ENCODE peak calls at places on chromosomes 6 and 20, in four cellular contexts. N is brain microvascular endothelial cell, G is Panc1, F is cardiac muscle cell. U is an unnamed sample.
A peak's percentile ranks its signal among the peaks of the same experiment; 100 is the strongest.

GRCh38 chr20:10080554-10080953 is 45.8 kb downstream of the ANKEF1 start:
- DNase-seq in G (no peak), N (no peak), F (no peak), U (no peak)

GRCh38 chr6:44672838-44673237 is 285.3 kb downstream of the CDC5L start:
- DNase-seq in N (no peak), F (no peak), G (no peak), U (no peak)

GRCh38 chr6:43985329-43985728 is 141.9 kb downstream of the MRPL14 start:
- DNase-seq in G (no peak), F (no peak), N (no peak), U (no peak)

GRCh38 chr6:53287336-53288225 is 61.2 kb downstream of the ELOVL5 start:
- DNase-seq in N (no peak), G (no peak), F (peak; percentile 60), U (no peak)

GRCh38 chr6:150006961-150007464 is 18.3 kb downstream of the RAET1L start:
- DNase-seq in G (no peak), F (peak; percentile 21), N (no peak), U (no peak)

GRCh38 chr6:96015791-96016776 is at the start of gene FUT9:
- DNase-seq in N (no peak), G (no peak), F (no peak), U (peak; percentile 9)

GRCh38 chr6:119182875-119183274 is 104.4 kb upstream of the FAM184A start:
- DNase-seq in N (no peak), G (no peak), F (no peak), U (no peak)

GRCh38 chr6:111888928-111889696 is 15.9 kb upstream of the FYN start:
- DNase-seq in N (no peak), G (no peak), F (peak; percentile 62), U (no peak)

GRCh38 chr6:110331816-110332215 is 26.3 kb downstream of the METTL24 start:
- DNase-seq in N (no peak), G (no peak), F (peak; percentile 30), U (no peak)

GRCh38 chr6:106569444-106569843 is 59.9 kb downstream of the RTN4IP1 start:
- DNase-seq in G (no peak), F (no peak), N (no peak), U (no peak)

GRCh38 chr6:156617376-156617775 is 159.8 kb upstream of the ARID1B start:
- DNase-seq in F (peak; percentile 81), N (peak; percentile 9), G (no peak), U (peak; percentile 42)

GRCh38 chr6:155014137-155014536 is 19.0 kb downstream of the TIAM2 start:
- DNase-seq in G (no peak), F (no peak), N (no peak), U (no peak)

U was measured in fibroblast of lung.